ENCODE peak calls at places on chromosomes 1 and 21, in four cellular contexts. One of them, this sample, is unnamed.

GRCh38 chr1:61782771-61783170 is 40.5 kb downstream of the PATJ start:
- DNase-seq in epithelial cell of prostate: no peak
- DNase-seq in Ammon's horn: no peak
- DNase-seq in Right ventricle myocardium inferior: no peak
- DNase-seq in this sample: no peak

GRCh38 chr1:169062152-169062551 is 44.3 kb upstream of the ATP1B1 start:
- DNase-seq in Ammon's horn: no peak
- DNase-seq in Right ventricle myocardium inferior: no peak
- DNase-seq in epithelial cell of prostate: no peak
- DNase-seq in this sample: no peak

GRCh38 chr1:19009882-19010321 is 53.4 kb upstream of the IFFO2 start:
- DNase-seq in Ammon's horn: no peak
- DNase-seq in Right ventricle myocardium inferior: no peak
- DNase-seq in epithelial cell of prostate: no peak
- DNase-seq in this sample: no peak

GRCh38 chr1:214076341-214077035 is 88.7 kb downstream of the PROX1 start:
- DNase-seq in Ammon's horn: no peak
- DNase-seq in epithelial cell of prostate: no peak
- DNase-seq in Right ventricle myocardium inferior: no peak
- DNase-seq in this sample: no peak

GRCh38 chr1:184002071-184002470 is 35.5 kb downstream of the COLGALT2 start:
- DNase-seq in epithelial cell of prostate: peak; percentile 48
- DNase-seq in Right ventricle myocardium inferior: no peak
- DNase-seq in Ammon's horn: peak; percentile 82
- DNase-seq in this sample: peak; percentile 75

GRCh38 chr21:42724226-42724920 is 71.0 kb downstream of the PDE9A start:
- DNase-seq in Ammon's horn: no peak
- DNase-seq in epithelial cell of prostate: no peak
- DNase-seq in Right ventricle myocardium inferior: no peak
- DNase-seq in this sample: no peak

GRCh38 chr1:46599044-46599970 is 4.8 kb downstream of the MKNK1 start:
- DNase-seq in Ammon's horn: no peak
- DNase-seq in Right ventricle myocardium inferior: no peak
- DNase-seq in epithelial cell of prostate: no peak
- DNase-seq in this sample: no peak

GRCh38 chr21:42781981-42782722 is 97.2 kb downstream of the WDR4 start:
- DNase-seq in Right ventricle myocardium inferior: no peak
- DNase-seq in epithelial cell of prostate: no peak
- DNase-seq in Ammon's horn: no peak
- DNase-seq in this sample: no peak

GRCh38 chr1:157678721-157679120 is 21.8 kb downstream of the FCRL3 start:
- DNase-seq in Right ventricle myocardium inferior: no peak
- DNase-seq in Ammon's horn: no peak
- DNase-seq in epithelial cell of prostate: no peak
- DNase-seq in this sample: no peak

GRCh38 chr1:102463328-102463727 is 466.6 kb upstream of the OLFM3 start:
- DNase-seq in Right ventricle myocardium inferior: no peak
- DNase-seq in epithelial cell of prostate: no peak
- DNase-seq in Ammon's horn: no peak
- DNase-seq in this sample: no peak

GRCh38 chr1:207470927-207471326 is 16.8 kb downstream of the CR2 start:
- DNase-seq in Ammon's horn: no peak
- DNase-seq in Right ventricle myocardium inferior: no peak
- DNase-seq in epithelial cell of prostate: no peak
- DNase-seq in this sample: no peak

This sample was measured in midbrain.